ENCODE peak calls at places on chromosomes 16 and 17, in seven cellular contexts. X is A549, N is breast epithelium, E is left ventricle myocardium inferior, T is PC-3, D is mammary epithelial cell, V is body of pancreas. L is an unnamed sample. For H3K4me1, the result is how much of the 10 kb centered on the place peaks cover.

GRCh38 chr17:77688369-77688768 is 270.1 kb upstream of the TNRC6C start:
- DNase-seq in X (no peak), N (no peak), E (no peak), T (no peak), D (no peak), V (no peak), L (no peak)

GRCh38 chr17:74601944-74602572 is 10.0 kb upstream of the CD300LD start:
- DNase-seq in X (peak), N (peak), E (no peak), T (peak), D (peak), V (peak), L (no peak)

GRCh38 chr17:39903158-39903884 is 15.1 kb downstream of the GSDMB start:
- DNase-seq in X (no peak), N (no peak), E (no peak), T (no peak), D (no peak), V (no peak), L (no peak)

GRCh38 chr16:26627958-26628357 is 438.8 kb upstream of the C16orf82 start:
- DNase-seq in X (no peak), N (no peak), E (no peak), T (no peak), D (no peak), V (no peak), L (no peak)

GRCh38 chr16:83513006-83513755 is 294.6 kb upstream of the HSBP1 start:
- DNase-seq in X (no peak), N (no peak), E (no peak), T (peak), D (peak), V (no peak), L (no peak)

GRCh38 chr17:67460097-67460496 is 83.0 kb downstream of the PITPNC1 start:
- DNase-seq in X (no peak), N (no peak), E (no peak), T (no peak), D (no peak), V (no peak), L (no peak)

GRCh38 chr16:19710191-19710908 is 7.7 kb downstream of the KNOP1 start:
- DNase-seq in X (no peak), N (no peak), E (no peak), T (no peak), D (no peak), V (no peak), L (peak)

GRCh38 chr17:70775667-70776066 is 606.3 kb downstream of the KCNJ2 start:
- DNase-seq in X (no peak), N (no peak), E (no peak), T (no peak), D (no peak), V (no peak), L (no peak)

GRCh38 chr17:20095366-20096080 is 86.4 kb downstream of the SPECC1 start:
- DNase-seq in X (peak), N (no peak), E (peak), T (peak), D (peak), V (peak), L (peak)

GRCh38 chr16:20868890-20869289 is 31.3 kb downstream of the DCUN1D3 start:
- DNase-seq in X (no peak), N (peak), E (peak), T (no peak), D (peak), V (peak), L (peak)

GRCh38 chr17:64702815-64703214 is 40.7 kb upstream of the SMURF2 start:
- DNase-seq in X (no peak), N (no peak), E (no peak), T (no peak), D (no peak), V (no peak), L (no peak)
- H3K4me1 ChIP-seq in X (half or more), N (under half), E (under half), T (under half), D (under half), V (under half), L (under half)

DNA sequence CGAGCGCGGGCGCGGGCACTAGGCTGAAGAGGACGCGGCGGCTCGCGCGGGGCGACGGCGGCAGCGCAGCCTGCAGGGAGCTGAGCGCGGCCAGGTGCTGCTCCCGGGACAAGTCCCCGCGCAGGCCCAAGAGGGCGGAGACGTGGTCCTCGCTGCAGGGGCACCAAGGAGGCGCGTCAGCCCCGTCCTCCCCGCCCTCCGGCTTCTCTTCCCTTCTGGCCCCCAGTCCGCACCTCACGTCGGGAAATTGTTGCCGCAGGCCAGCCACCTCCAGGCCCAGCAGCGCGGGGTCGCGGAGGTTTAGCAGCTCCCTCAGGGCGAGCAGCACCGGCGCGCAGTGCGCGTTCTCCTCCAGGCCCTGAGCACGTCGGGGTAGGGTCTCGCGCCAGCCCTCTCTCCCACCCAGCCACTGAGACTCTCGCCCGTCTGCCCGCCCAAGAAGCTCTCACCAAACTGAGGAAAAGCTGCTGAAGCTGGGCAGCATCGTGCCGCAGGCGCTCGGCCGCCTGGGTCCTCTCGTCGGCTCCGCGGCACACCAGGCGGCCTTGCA is 765 bp upstream of the MATCAP1 start:
- DNase-seq in X (no peak), N (no peak), E (no peak), T (no peak), D (no peak), V (no peak), L (peak)
- H3K4me3 ChIP-seq in X (peak), N (peak), E (peak), T (peak), D (peak), V (peak), L (peak)

GRCh38 chr16:88499836-88500251 is 46.8 kb downstream of the ZFPM1 start:
- DNase-seq in X (no peak), N (no peak), E (no peak), T (no peak), D (no peak), V (peak), L (peak)
- H3K27ac ChIP-seq in X (no peak), N (no peak), E (peak), T (no peak), D (no peak), V (peak), L (peak)

GRCh38 chr17:82299452-82299851 is 18.0 kb downstream of the CD7 start:
- DNase-seq in X (no peak), N (no peak), E (no peak), T (no peak), D (no peak), V (no peak), L (no peak)

GRCh38 chr17:82296511-82297279 is 20.7 kb downstream of the CD7 start:
- DNase-seq in X (no peak), N (no peak), E (no peak), T (peak), D (peak), V (no peak), L (no peak)

GRCh38 chr17:82297280-82297803 is 20.1 kb downstream of the CD7 start:
- DNase-seq in X (peak), N (peak), E (peak), T (peak), D (peak), V (peak), L (peak)

GRCh38 chr17:82298538-82299421 is 18.6 kb downstream of the CD7 start:
- DNase-seq in X (no peak), N (no peak), E (no peak), T (no peak), D (no peak), V (no peak), L (peak)

GRCh38 chr17:82297804-82298537 is 19.4 kb downstream of the CD7 start:
- DNase-seq in X (peak), N (peak), E (peak), T (peak), D (peak), V (peak), L (peak)
- H3K4me1 ChIP-seq in X (half or more), N (under half), E (half or more), T (half or more), D (half or more), V (half or more), L (under half)

DNA sequence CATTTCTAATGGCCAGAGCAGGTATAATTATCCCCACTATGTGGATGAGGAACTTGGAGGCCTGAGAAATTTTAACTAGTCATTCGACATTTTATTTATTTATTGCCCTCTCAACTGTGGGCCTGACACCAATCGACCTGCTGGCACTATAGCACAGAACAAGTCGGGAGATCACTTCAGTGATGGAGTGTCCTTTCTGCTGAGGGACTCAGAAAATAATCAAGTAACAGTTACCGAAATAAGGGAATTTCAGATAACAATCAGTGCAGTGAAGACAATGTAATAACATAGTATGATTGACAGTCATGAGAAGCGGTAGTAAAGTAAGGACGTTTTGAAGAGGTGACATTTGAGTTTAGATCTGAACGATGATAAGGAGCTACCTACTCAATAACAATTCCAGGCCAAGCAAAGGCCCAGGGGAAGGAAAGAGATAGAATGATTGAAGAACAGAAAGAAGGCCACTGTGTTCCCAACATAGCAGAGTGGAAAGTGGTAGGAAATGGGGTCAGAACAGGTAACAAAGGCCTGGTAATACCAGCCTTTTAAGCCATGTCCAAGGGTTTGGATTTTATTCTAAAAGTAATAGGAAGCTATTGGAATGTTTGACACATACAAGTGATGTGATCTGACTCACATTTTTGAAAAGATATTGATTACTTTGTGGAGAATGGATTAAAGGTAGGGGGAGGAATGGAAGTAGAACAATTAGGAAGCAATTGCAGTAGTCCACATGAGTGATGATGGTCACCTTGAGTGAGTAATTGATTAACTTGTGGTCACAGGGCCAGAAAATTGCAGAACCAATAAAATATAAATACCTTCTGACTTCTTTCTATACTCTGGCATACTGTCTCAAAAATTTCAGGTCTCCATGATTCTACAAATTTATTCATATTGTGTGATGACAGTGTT is 1.4 kb downstream of the STXBP4 start:
- DNase-seq in X (no peak), N (no peak), E (no peak), T (no peak), D (no peak), V (no peak), L (no peak)
- H3K4me3 ChIP-seq in X (peak), N (peak), E (peak), T (peak), D (peak), V (no peak), L (peak)

GRCh38 chr17:17813725-17814095 is 23.1 kb downstream of the SREBF1 start:
- DNase-seq in X (no peak), N (no peak), E (no peak), T (no peak), D (no peak), V (no peak), L (no peak)

GRCh38 chr17:17813055-17813724 is 23.6 kb downstream of the SREBF1 start:
- DNase-seq in X (no peak), N (no peak), E (no peak), T (no peak), D (no peak), V (no peak), L (peak)

GRCh38 chr17:17815436-17816200 is 21.2 kb downstream of the SREBF1 start:
- DNase-seq in X (no peak), N (no peak), E (no peak), T (no peak), D (no peak), V (no peak), L (no peak)

GRCh38 chr17:17815062-17815406 is 21.8 kb downstream of the SREBF1 start:
- DNase-seq in X (no peak), N (no peak), E (peak), T (no peak), D (no peak), V (no peak), L (no peak)

GRCh38 chr17:17814162-17815061 is 22.4 kb downstream of the SREBF1 start:
- DNase-seq in X (no peak), N (no peak), E (no peak), T (no peak), D (no peak), V (no peak), L (no peak)
- H3K27ac ChIP-seq in X (peak), N (peak), E (peak), T (no peak), D (no peak), V (no peak), L (peak)

DNA sequence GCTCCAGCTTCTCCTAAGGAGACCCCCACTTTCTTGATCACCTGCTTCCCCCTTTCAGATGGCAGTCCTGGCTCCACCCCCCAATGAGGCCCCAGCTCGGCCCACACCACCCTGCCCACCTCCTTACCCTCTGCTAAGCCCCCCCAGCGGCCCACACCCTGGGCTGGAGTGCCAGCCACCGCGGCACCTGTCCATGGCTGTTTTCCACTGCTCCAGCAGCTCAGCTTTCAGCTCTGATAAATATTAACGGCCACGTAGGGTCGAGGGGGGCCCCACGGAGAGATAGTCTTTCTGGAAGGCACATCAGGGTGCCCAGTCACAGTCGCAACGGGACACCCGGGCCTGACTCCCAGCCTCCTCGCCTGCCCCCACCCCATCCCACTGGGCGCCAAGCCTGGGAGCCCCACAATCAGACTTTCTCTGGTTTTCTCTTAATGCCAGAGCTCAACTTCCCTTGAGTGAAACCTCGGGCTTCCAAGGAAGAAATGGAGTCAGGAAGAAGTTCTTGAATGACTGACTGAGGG is 46.5 kb upstream of the CIBAR2 start:
- DNase-seq in X (no peak), N (no peak), E (no peak), T (no peak), D (no peak), V (no peak), L (no peak)
- H3K4me1 ChIP-seq in X (under half), N (under half), E (half or more), T (under half), D (under half), V (under half), L (under half)

GRCh38 chr16:77789085-77789611 is 784 bp downstream of the VAT1L start:
- DNase-seq in X (no peak), N (no peak), E (no peak), T (no peak), D (peak), V (no peak), L (no peak)
- H3K4me3 ChIP-seq in X (peak), N (peak), E (peak), T (no peak), D (no peak), V (no peak), L (peak)

GRCh38 chr17:8176998-8177731 is 985 bp upstream of the TMEM107 start:
- DNase-seq in X (no peak), N (no peak), E (no peak), T (no peak), D (no peak), V (no peak), L (peak)
- H3K27ac ChIP-seq in X (peak), N (peak), E (peak), T (no peak), D (no peak), V (no peak), L (peak)